ENCODE peak calls at places on chromosomes 13 and 19, in nine cellular contexts. E is stimulated activated CD8-positive, alpha-beta memory T cell treated with anti-CD3 and anti-CD28 coated beads, Interleukin-15, amount 100 ng/mL, for 4 hours; X is SJSA1; F is NB4; Z is AG09319; V is Ammon's horn; K is HuH-7.5; I is breast epithelium; U is HT1080. G is an unnamed sample.

GRCh38 chr13:77919351-77920294 is 992 bp upstream of the EDNRB start:
- DNase-seq in E (no peak), X (no peak), F (peak), Z (no peak), V (peak), K (peak), I (peak), U (no peak), G (no peak)

GRCh38 chr13:111239754-111240670 is 80.4 kb upstream of the TEX29 start:
- DNase-seq in E (no peak), X (peak), F (peak), Z (no peak), V (no peak), K (no peak), I (no peak), U (no peak), G (no peak)

GRCh38 chr19:58575183-58576041 is 2.3 kb upstream of the MZF1 start:
- DNase-seq in E (no peak), X (peak), F (peak), Z (peak), V (peak), K (peak), I (peak), U (peak), G (peak)

GRCh38 chr19:55508120-55508519 is 19.9 kb downstream of the SSC5D start:
- DNase-seq in E (no peak), X (no peak), F (no peak), Z (no peak), V (no peak), K (no peak), I (no peak), U (no peak), G (no peak)

GRCh38 chr19:30226464-30227070 is 145.6 kb upstream of the ZNF536 start:
- DNase-seq in E (no peak), X (no peak), F (no peak), Z (no peak), V (peak), K (no peak), I (no peak), U (no peak), G (no peak)

GRCh38 chr13:23447927-23448326 is 14.4 kb upstream of the SACS start:
- DNase-seq in E (no peak), X (no peak), F (no peak), Z (peak), V (no peak), K (no peak), I (no peak), U (no peak), G (no peak)

GRCh38 chr19:39890755-39891551 is 43.5 kb downstream of the FCGBP start:
- DNase-seq in E (no peak), X (peak), F (no peak), Z (no peak), V (no peak), K (no peak), I (no peak), U (no peak), G (no peak)

GRCh38 chr19:49064768-49065611 is at the start of gene NTF4:
- DNase-seq in E (no peak), X (no peak), F (peak), Z (no peak), V (no peak), K (peak), I (no peak), U (no peak), G (no peak)

GRCh38 chr19:3359850-3360493 is 6.4 kb upstream of the NFIC start:
- DNase-seq in E (no peak), X (no peak), F (peak), Z (no peak), V (no peak), K (peak), I (no peak), U (no peak), G (no peak)

GRCh38 chr13:97222934-97223710 is 989 bp downstream of the MBNL2 start:
- DNase-seq in E (no peak), X (no peak), F (no peak), Z (no peak), V (no peak), K (no peak), I (no peak), U (no peak), G (no peak)

GRCh38 chr13:44335463-44335862 is 38.2 kb upstream of the SERP2 start:
- DNase-seq in E (no peak), X (no peak), F (no peak), Z (no peak), V (no peak), K (no peak), I (no peak), U (no peak), G (no peak)

GRCh38 chr13:109111141-109111540 is 481.7 kb downstream of the MYO16 start:
- DNase-seq in E (no peak), X (peak), F (no peak), Z (no peak), V (no peak), K (no peak), I (no peak), U (no peak), G (no peak)

GRCh38 chr13:31199849-31200635 is at the start of gene B3GLCT:
- DNase-seq in E (peak), X (peak), F (peak), Z (peak), V (peak), K (peak), I (peak), U (peak), G (no peak)

GRCh38 chr19:52662631-52663030 is 24.5 kb upstream of the ZNF83 start:
- DNase-seq in E (no peak), X (no peak), F (no peak), Z (no peak), V (no peak), K (no peak), I (no peak), U (peak), G (no peak)

GRCh38 chr13:90622547-90622946 is 724.9 kb upstream of the MIR17HG start:
- DNase-seq in E (no peak), X (no peak), F (no peak), Z (no peak), V (no peak), K (no peak), I (no peak), U (peak), G (no peak)

GRCh38 chr19:46033401-46033800 is 7.4 kb downstream of the IGFL4 start:
- DNase-seq in E (no peak), X (no peak), F (no peak), Z (no peak), V (no peak), K (no peak), I (no peak), U (no peak), G (no peak)

GRCh38 chr13:87355451-87355850 is 315.7 kb upstream of the SLITRK5 start:
- DNase-seq in E (no peak), X (no peak), F (no peak), Z (no peak), V (no peak), K (no peak), I (no peak), U (peak), G (no peak)

GRCh38 chr13:57601536-57601935 is 30.0 kb upstream of the PCDH17 start:
- DNase-seq in E (no peak), X (no peak), F (no peak), Z (no peak), V (no peak), K (no peak), I (no peak), U (no peak), G (no peak)

GRCh38 chr13:84925443-84925842 is 873.8 kb downstream of the SLITRK6 start:
- DNase-seq in E (no peak), X (no peak), F (no peak), Z (no peak), V (no peak), K (no peak), I (no peak), U (peak), G (peak)

GRCh38 chr19:17950310-17951150 is 16.4 kb upstream of the KCNN1 start:
- DNase-seq in E (no peak), X (no peak), F (no peak), Z (no peak), V (no peak), K (no peak), I (no peak), U (no peak), G (no peak)

GRCh38 chr19:45676851-45677263 is 8.8 kb downstream of the GIPR start:
- DNase-seq in E (peak), X (no peak), F (no peak), Z (no peak), V (no peak), K (no peak), I (no peak), U (no peak), G (no peak)

GRCh38 chr13:20002766-20003165 is 44.2 kb downstream of the ZMYM2 start:
- DNase-seq in E (no peak), X (no peak), F (no peak), Z (no peak), V (no peak), K (no peak), I (no peak), U (no peak), G (no peak)

GRCh38 chr13:51518847-51519246 is 65.4 kb upstream of the WDFY2 start:
- DNase-seq in E (no peak), X (no peak), F (peak), Z (no peak), V (peak), K (no peak), I (no peak), U (peak), G (no peak)

GRCh38 chr19:11551603-11552235 is 7.3 kb downstream of the ELOF1 start:
- DNase-seq in E (no peak), X (no peak), F (peak), Z (no peak), V (no peak), K (peak), I (no peak), U (no peak), G (no peak)

GRCh38 chr19:56822755-56823154 is 17.8 kb downstream of the PEG3 start:
- DNase-seq in E (no peak), X (no peak), F (no peak), Z (no peak), V (no peak), K (no peak), I (no peak), U (no peak), G (no peak)

GRCh38 chr19:18464646-18465045 is 26.7 kb upstream of the ISYNA1 start:
- DNase-seq in E (no peak), X (no peak), F (no peak), Z (peak), V (peak), K (no peak), I (peak), U (peak), G (no peak)

GRCh38 chr13:74919914-74920313 is 562.1 kb downstream of the TBC1D4 start:
- DNase-seq in E (no peak), X (no peak), F (no peak), Z (no peak), V (no peak), K (no peak), I (no peak), U (no peak), G (no peak)

GRCh38 chr13:86846501-86846900 is 824.7 kb upstream of the SLITRK5 start:
- DNase-seq in E (no peak), X (no peak), F (no peak), Z (no peak), V (no peak), K (no peak), I (no peak), U (peak), G (no peak)

GRCh38 chr13:22285867-22286632 is 615.2 kb downstream of the FGF9 start:
- DNase-seq in E (no peak), X (no peak), F (peak), Z (no peak), V (no peak), K (no peak), I (no peak), U (no peak), G (no peak)

GRCh38 chr13:27794075-27794691 is 1.9 kb downstream of the GSX1 start:
- DNase-seq in E (no peak), X (no peak), F (no peak), Z (no peak), V (no peak), K (no peak), I (no peak), U (no peak), G (no peak)

GRCh38 chr13:67318398-67318797 is 88.3 kb upstream of the PCDH9 start:
- DNase-seq in E (no peak), X (no peak), F (no peak), Z (no peak), V (no peak), K (no peak), I (no peak), U (no peak), G (no peak)

GRCh38 chr19:13622727-13623126 is 116.4 kb upstream of the CACNA1A start:
- DNase-seq in E (no peak), X (no peak), F (no peak), Z (no peak), V (no peak), K (no peak), I (no peak), U (no peak), G (no peak)

GRCh38 chr19:14450876-14451275 is 17.8 kb downstream of the PKN1 start:
- DNase-seq in E (no peak), X (no peak), F (no peak), Z (no peak), V (no peak), K (no peak), I (no peak), U (no peak), G (no peak)

GRCh38 chr19:56091066-56091490 is 30.0 kb downstream of the ZNF787 start:
- DNase-seq in E (no peak), X (no peak), F (peak), Z (no peak), V (peak), K (no peak), I (no peak), U (no peak), G (no peak)

GRCh38 chr13:38382946-38383345 is 33.3 kb downstream of the UFM1 start:
- DNase-seq in E (no peak), X (no peak), F (no peak), Z (no peak), V (no peak), K (no peak), I (no peak), U (no peak), G (no peak)

G was measured in Panc1.